ENCODE peak calls at places on chromosomes 13 and 19, in eight cellular contexts. W, A, G, P, Q, Y, C and U are unnamed samples.

GRCh38 chr19:7657047-7657779 is 11.6 kb upstream of the RETN start:
- DNase-seq in G (no peak), P (no peak), A (no peak), C (no peak), Y (no peak), Q (no peak), W (no peak), U (peak; percentile 38)

GRCh38 chr13:98141938-98142426 is 912 bp upstream of the FARP1 start:
- DNase-seq in G (peak; percentile 83), W (peak; percentile 36), C (no peak), A (no peak), P (peak; percentile 27), Y (no peak), Q (no peak), U (no peak)

GRCh38 chr13:21901772-21902708 is 231.2 kb downstream of the FGF9 start:
- DNase-seq in C (no peak), W (no peak), Y (no peak), A (no peak), P (no peak), G (no peak), Q (no peak), U (no peak)

GRCh38 chr13:111575276-111575675 is 254.8 kb downstream of the TEX29 start:
- DNase-seq in Y (no peak), C (no peak), G (no peak), A (no peak), Q (no peak), W (no peak), P (no peak), U (no peak)

GRCh38 chr13:22461854-22462565 is 718.8 kb upstream of the SGCG start:
- DNase-seq in Q (no peak), W (no peak), A (no peak), G (no peak), Y (no peak), P (no peak), C (no peak), U (no peak)

GRCh38 chr19:21835429-21835809 is 563 bp downstream of the ZNF43 start:
- DNase-seq in C (no peak), A (no peak), Y (no peak), W (no peak), Q (no peak), G (no peak), P (no peak), U (no peak)

GRCh38 chr13:106815545-106815944 is 247.6 kb upstream of the ARGLU1 start:
- DNase-seq in C (no peak), Q (no peak), Y (no peak), G (peak; percentile 79), P (no peak), W (no peak), A (no peak), U (no peak)

GRCh38 chr13:18936104-18936503 is 245.5 kb downstream of the TUBA3C start:
- DNase-seq in Q (no peak), Y (no peak), A (no peak), C (no peak), W (no peak), G (no peak), P (no peak), U (no peak)

GRCh38 chr13:105918842-105919741 is 616.4 kb downstream of the EFNB2 start:
- DNase-seq in A (peak; percentile 89), Q (no peak), P (peak; percentile 54), Y (no peak), C (peak; percentile 75), W (no peak), G (peak; percentile 75), U (peak; percentile 83)

GRCh38 chr13:77919351-77920294 is 992 bp upstream of the EDNRB start:
- DNase-seq in P (no peak), A (peak; percentile 14), Y (no peak), W (peak; percentile 27), C (peak; percentile 34), Q (no peak), G (peak; percentile 81), U (no peak)

GRCh38 chr13:95505265-95505664 is 47.3 kb upstream of the CLDN10 start:
- DNase-seq in A (no peak), Q (no peak), C (no peak), P (no peak), W (no peak), G (peak; percentile 57), Y (no peak), U (peak; percentile 44)

GRCh38 chr13:93066187-93066586 is 160.4 kb upstream of the GPC6 start:
- DNase-seq in C (peak; percentile 86), W (no peak), A (peak; percentile 89), Y (no peak), P (no peak), Q (no peak), G (no peak), U (peak; percentile 52)

GRCh38 chr19:1457031-1457739 is 7.3 kb downstream of the APC2 start:
- DNase-seq in A (no peak), W (no peak), P (no peak), C (no peak), G (peak; percentile 87), Y (no peak), Q (no peak), U (no peak)

GRCh38 chr13:28031220-28031903 is 42.9 kb upstream of the URAD start:
- DNase-seq in A (no peak), Y (no peak), W (no peak), P (no peak), Q (peak; percentile 64), C (no peak), G (no peak), U (peak; percentile 4)

GRCh38 chr13:29171244-29171643 is 351.1 kb downstream of the MTUS2 start:
- DNase-seq in P (no peak), A (no peak), G (no peak), Q (no peak), C (no peak), W (no peak), Y (no peak), U (no peak)

DNA sequence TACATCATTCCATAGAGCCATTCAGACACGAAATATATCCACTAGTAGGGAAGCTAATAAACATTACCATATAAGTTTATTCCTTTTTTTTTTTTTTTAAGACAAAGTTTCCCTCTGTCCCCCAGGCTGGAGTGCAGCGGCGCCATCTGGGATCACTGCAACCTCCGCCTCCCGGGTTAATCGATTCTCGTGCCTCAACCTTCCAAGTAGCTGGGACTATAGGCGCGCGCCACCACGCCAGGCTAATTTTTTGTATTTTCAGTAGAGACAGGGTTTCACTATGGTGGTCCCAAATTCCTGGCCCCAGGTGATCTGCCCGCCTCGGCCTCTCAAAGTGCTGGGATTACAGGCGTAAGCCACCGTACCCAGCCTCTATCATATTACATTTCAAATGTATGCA is 612 bp upstream of the ZNF154 start:
- DNase-seq in P (no peak), G (peak; percentile 58), C (no peak), Q (no peak), W (no peak), A (no peak), Y (no peak), U (no peak)
- TF ChIP-seq CTCF in P (no peak), G (no peak), C (no peak), Q (no peak), W (no peak), A (no peak), Y (no peak), U (no peak)

GRCh38 chr19:43779820-43780219 is 953 bp downstream of the KCNN4 start:
- DNase-seq in Q (no peak), Y (no peak), A (no peak), W (no peak), P (no peak), C (no peak), G (no peak), U (peak; percentile 67)
- TF ChIP-seq CTCF in Q (peak; percentile 32), Y (peak; percentile 8), A (peak; percentile 32), W (no peak), P (no peak), C (peak; percentile 36), G (peak; percentile 31), U (peak; percentile 32)

DNA sequence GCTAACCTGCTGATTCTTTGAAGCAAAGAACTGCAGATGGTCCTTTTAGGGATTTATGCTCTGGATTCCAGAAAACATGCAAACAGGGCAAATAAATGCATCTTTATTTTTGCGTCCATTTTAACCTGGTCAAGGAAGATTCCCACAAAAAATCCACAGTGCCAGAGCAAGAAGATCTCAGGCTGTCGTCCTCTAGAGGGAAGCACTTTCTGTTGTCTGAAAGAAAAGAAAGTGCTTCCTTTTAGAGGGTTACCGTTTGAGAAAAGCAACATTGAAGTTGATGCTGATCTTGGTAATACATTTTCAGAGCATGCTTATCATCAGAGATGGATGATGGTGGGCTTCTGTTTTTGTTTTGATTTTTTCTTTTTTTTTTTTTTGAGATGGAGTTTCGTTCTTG is 75.5 kb downstream of the DPRX start:
- DNase-seq in Y (no peak), G (no peak), A (no peak), C (no peak), W (no peak), P (no peak), Q (no peak), U (no peak)
- TF ChIP-seq CTCF in Y (no peak), G (peak; percentile 62), A (no peak), C (no peak), W (no peak), P (no peak), Q (no peak), U (no peak)

GRCh38 chr19:46489445-46490272 is 6.0 kb downstream of the PNMA8B start:
- DNase-seq in G (peak; percentile 76), Y (no peak), Q (no peak), W (peak; percentile 70), C (peak; percentile 76), P (peak; percentile 50), A (peak; percentile 71), U (no peak)
- TF ChIP-seq CTCF in G (peak; percentile 66), Y (peak; percentile 52), Q (peak; percentile 19), W (no peak), C (peak; percentile 46), P (no peak), A (peak; percentile 62), U (no peak)